ENCODE peak calls at places on chromosomes 12 and 14, in eight cellular contexts. P, B, Z, I, L, E, V and H are unnamed samples. For H3K27me3, the result is how much of the 10 kb centered on the place peaks cover.

GRCh38 chr14:103391048-103391447 is 5.8 kb downstream of the MARK3 start:
- DNase-seq in P (peak), B (peak), Z (no peak), I (peak), L (no peak), E (no peak), V (no peak), H (no peak)

GRCh38 chr14:90815817-90816662 is at the start of gene TTC7B:
- DNase-seq in P (peak), B (peak), Z (peak), I (peak), L (no peak), E (no peak), V (peak), H (no peak)

GRCh38 chr12:122951979-122952892 is 14.0 kb downstream of the ABCB9 start:
- DNase-seq in P (peak), B (peak), Z (peak), I (peak), L (no peak), E (peak), V (peak), H (peak)

GRCh38 chr14:56195727-56196126 is 77.5 kb downstream of the PELI2 start:
- DNase-seq in P (no peak), B (no peak), Z (no peak), I (peak), L (no peak), E (no peak), V (no peak), H (no peak)

GRCh38 chr12:79424109-79424721 is 266.5 kb downstream of the PAWR start:
- DNase-seq in P (no peak), B (peak), Z (no peak), I (no peak), L (peak), E (no peak), V (peak), H (no peak)

GRCh38 chr14:31252865-31253264 is 45.3 kb upstream of the HECTD1 start:
- DNase-seq in P (no peak), B (no peak), Z (no peak), I (no peak), L (no peak), E (no peak), V (no peak), H (no peak)

GRCh38 chr12:116346222-116346621 is 68.7 kb upstream of the MED13L start:
- DNase-seq in P (no peak), B (peak), Z (no peak), I (peak), L (no peak), E (no peak), V (peak), H (no peak)

GRCh38 chr12:65685514-65685913 is 138.8 kb upstream of the HMGA2 start:
- DNase-seq in P (peak), B (peak), Z (no peak), I (no peak), L (no peak), E (no peak), V (no peak), H (no peak)

GRCh38 chr12:22283508-22283907 is 51.0 kb downstream of the ST8SIA1 start:
- DNase-seq in P (peak), B (no peak), Z (no peak), I (no peak), L (no peak), E (no peak), V (no peak), H (no peak)

GRCh38 chr14:71403673-71404072 is 496.4 kb downstream of the PCNX1 start:
- DNase-seq in P (peak), B (peak), Z (no peak), I (no peak), L (no peak), E (no peak), V (no peak), H (no peak)

GRCh38 chr12:52873832-52874572 is 25.2 kb upstream of the KRT78 start:
- DNase-seq in P (peak), B (no peak), Z (peak), I (peak), L (no peak), E (peak), V (no peak), H (peak)

GRCh38 chr14:73259837-73260236 is 22.5 kb downstream of the PAPLN start:
- DNase-seq in P (no peak), B (no peak), Z (no peak), I (no peak), L (no peak), E (no peak), V (no peak), H (peak)

GRCh38 chr14:50943943-50944646 is at the start of gene PYGL:
- DNase-seq in P (peak), B (peak), Z (peak), I (peak), L (no peak), E (peak), V (peak), H (peak)

GRCh38 chr14:39500253-39500652 is 68.0 kb upstream of the FBXO33 start:
- DNase-seq in P (no peak), B (no peak), Z (no peak), I (no peak), L (no peak), E (no peak), V (no peak), H (no peak)

GRCh38 chr12:111741235-111741812 is 25.4 kb upstream of the ALDH2 start:
- DNase-seq in P (no peak), B (no peak), Z (no peak), I (peak), L (no peak), E (no peak), V (no peak), H (no peak)

GRCh38 chr12:74945771-74946198 is 263.9 kb downstream of the KCNC2 start:
- DNase-seq in P (no peak), B (no peak), Z (no peak), I (no peak), L (no peak), E (no peak), V (no peak), H (no peak)

GRCh38 chr14:69715725-69716482 is 51.0 kb upstream of the SRSF5 start:
- DNase-seq in P (no peak), B (no peak), Z (peak), I (peak), L (no peak), E (peak), V (no peak), H (no peak)

GRCh38 chr14:97602438-97603117 is 805.4 kb downstream of the VRK1 start:
- DNase-seq in P (no peak), B (no peak), Z (no peak), I (no peak), L (no peak), E (no peak), V (no peak), H (no peak)

GRCh38 chr14:72855913-72856312 is 38.0 kb downstream of the DPF3 start:
- DNase-seq in P (no peak), B (no peak), Z (no peak), I (no peak), L (no peak), E (no peak), V (no peak), H (no peak)

GRCh38 chr12:6363010-6363329 is 12.4 kb downstream of the SCNN1A start:
- DNase-seq in P (no peak), B (no peak), Z (no peak), I (no peak), L (no peak), E (no peak), V (no peak), H (no peak)

GRCh38 chr14:106218189-106218588 is 691.8 kb downstream of the TMEM121 start:
- DNase-seq in P (no peak), B (no peak), Z (no peak), I (no peak), L (no peak), E (no peak), V (no peak), H (no peak)

GRCh38 chr12:43291516-43291915 is 260.5 kb downstream of the ADAMTS20 start:
- DNase-seq in P (no peak), B (no peak), Z (no peak), I (no peak), L (no peak), E (no peak), V (no peak), H (no peak)

GRCh38 chr12:14393736-14394135 is 28.3 kb downstream of the ATF7IP start:
- DNase-seq in P (no peak), B (no peak), Z (no peak), I (no peak), L (no peak), E (no peak), V (no peak), H (no peak)

GRCh38 chr14:69882915-69883314 is 3.7 kb downstream of the SMOC1 start:
- DNase-seq in P (no peak), B (no peak), Z (no peak), I (no peak), L (no peak), E (no peak), V (no peak), H (no peak)

GRCh38 chr12:72011374-72011773 is 72.7 kb downstream of the TPH2 start:
- DNase-seq in P (no peak), B (no peak), Z (no peak), I (peak), L (no peak), E (no peak), V (no peak), H (no peak)

GRCh38 chr12:132194056-132194455 is 49.8 kb downstream of the NOC4L start:
- DNase-seq in P (peak), B (peak), Z (no peak), I (no peak), L (no peak), E (no peak), V (no peak), H (no peak)

GRCh38 chr12:131390408-131391100 is 320.3 kb upstream of the SFSWAP start:
- DNase-seq in P (peak), B (peak), Z (no peak), I (peak), L (no peak), E (no peak), V (peak), H (no peak)

DNA sequence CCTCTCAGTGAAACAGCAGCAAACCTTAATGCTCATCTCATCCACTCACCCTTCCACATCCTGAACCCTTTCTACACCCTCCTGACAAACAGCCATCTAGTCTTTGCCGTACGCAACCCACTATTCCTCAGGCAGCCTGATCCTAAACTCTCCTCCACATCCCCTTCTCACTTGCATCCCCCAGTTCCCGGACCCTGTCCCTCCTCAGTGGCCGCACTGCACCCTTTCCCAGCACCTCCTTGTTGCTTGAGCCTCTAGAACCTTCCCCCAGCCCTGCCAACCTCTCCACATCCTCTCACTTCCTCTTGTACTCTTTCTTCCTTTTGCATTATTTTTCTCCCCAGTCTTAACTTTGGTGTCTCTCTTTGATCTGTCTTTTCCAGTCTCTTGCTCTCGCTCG is 42.9 kb downstream of the IQSEC3 start:
- DNase-seq in P (no peak), B (no peak), Z (no peak), I (no peak), L (no peak), E (no peak), V (no peak), H (no peak)
- H3K27me3 ChIP-seq in P (under half), B (under half), Z (under half), I (under half), L (under half), E (under half), V (under half), H (under half)

DNA sequence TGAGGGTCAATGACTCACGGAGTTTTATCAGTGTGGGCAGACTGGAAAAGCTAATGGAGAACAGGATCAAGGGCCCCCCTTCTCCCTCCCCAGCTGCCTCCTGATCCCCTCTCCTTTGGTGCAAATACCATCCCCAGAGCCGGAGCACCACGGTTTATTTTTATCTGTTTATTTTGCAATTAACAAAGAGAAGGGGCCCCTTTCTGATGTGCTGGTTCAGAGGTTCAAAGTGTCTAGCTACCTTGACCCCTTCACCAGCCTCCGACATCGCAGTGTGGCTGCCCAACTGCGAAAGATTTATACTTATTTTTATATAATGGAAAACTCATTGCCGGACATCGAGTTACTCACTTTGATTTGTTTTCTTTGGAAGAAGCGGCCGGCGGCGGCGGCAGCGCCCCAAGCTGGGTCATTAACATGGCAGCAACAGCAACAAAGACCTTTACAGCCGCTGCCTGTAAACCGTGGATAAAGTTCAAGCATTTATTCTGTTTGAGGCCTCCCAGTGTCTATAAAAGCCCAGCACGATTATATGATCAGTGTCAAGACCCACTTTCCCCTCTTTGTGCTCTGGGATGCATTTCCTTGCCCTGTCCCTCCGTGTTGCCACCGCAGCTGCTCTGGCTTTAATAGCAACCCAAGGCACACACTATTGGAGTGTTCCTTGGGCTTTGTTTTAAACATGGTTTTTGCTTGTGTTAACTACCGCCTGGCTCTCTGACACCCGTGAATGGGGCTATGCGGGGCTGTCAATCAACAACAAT is 47.4 kb upstream of the PARP11 start:
- DNase-seq in P (no peak), B (no peak), Z (no peak), I (no peak), L (no peak), E (no peak), V (no peak), H (no peak)
- H3K27me3 ChIP-seq in P (under half), B (under half), Z (under half), I (under half), L (under half), E (under half), V (under half), H (under half)

DNA sequence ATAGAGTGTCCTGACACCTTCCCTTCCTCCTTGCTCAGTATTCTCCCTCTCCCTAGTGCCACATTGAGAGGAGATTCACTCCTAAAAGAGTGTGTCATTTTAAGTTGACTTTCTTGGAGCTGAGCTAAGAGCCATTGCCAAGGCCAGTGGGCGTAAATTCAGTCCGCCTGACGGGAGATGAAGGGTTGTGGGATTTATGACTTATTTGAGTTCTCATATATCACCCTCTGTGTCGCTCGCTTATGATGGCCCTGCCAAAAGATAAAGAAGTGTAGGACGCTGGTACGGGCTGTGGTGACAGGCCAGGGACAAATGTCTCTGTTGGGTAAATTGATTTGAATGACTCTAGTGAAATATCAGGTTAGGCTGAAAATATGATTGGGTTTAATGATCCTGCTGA is 867.4 kb downstream of the NRXN3 start:
- DNase-seq in P (no peak), B (no peak), Z (no peak), I (no peak), L (no peak), E (no peak), V (no peak), H (no peak)
- H3K27me3 ChIP-seq in P (under half), B (under half), Z (under half), I (under half), L (under half), E (under half), V (under half), H (under half)

GRCh38 chr12:54050479-54050805 is 3.2 kb upstream of the HOXC4 start:
- DNase-seq in P (no peak), B (no peak), Z (no peak), I (no peak), L (no peak), E (no peak), V (no peak), H (no peak)

GRCh38 chr12:54051916-54052744 is 1.5 kb upstream of the HOXC4 start:
- DNase-seq in P (no peak), B (no peak), Z (peak), I (no peak), L (no peak), E (no peak), V (no peak), H (no peak)

GRCh38 chr12:54049164-54049563 is 4.5 kb upstream of the HOXC4 start:
- DNase-seq in P (no peak), B (no peak), Z (no peak), I (no peak), L (no peak), E (no peak), V (no peak), H (no peak)

GRCh38 chr12:54052745-54053624 is 650 bp upstream of the HOXC4 start:
- DNase-seq in P (no peak), B (peak), Z (peak), I (no peak), L (no peak), E (no peak), V (no peak), H (no peak)

DNA sequence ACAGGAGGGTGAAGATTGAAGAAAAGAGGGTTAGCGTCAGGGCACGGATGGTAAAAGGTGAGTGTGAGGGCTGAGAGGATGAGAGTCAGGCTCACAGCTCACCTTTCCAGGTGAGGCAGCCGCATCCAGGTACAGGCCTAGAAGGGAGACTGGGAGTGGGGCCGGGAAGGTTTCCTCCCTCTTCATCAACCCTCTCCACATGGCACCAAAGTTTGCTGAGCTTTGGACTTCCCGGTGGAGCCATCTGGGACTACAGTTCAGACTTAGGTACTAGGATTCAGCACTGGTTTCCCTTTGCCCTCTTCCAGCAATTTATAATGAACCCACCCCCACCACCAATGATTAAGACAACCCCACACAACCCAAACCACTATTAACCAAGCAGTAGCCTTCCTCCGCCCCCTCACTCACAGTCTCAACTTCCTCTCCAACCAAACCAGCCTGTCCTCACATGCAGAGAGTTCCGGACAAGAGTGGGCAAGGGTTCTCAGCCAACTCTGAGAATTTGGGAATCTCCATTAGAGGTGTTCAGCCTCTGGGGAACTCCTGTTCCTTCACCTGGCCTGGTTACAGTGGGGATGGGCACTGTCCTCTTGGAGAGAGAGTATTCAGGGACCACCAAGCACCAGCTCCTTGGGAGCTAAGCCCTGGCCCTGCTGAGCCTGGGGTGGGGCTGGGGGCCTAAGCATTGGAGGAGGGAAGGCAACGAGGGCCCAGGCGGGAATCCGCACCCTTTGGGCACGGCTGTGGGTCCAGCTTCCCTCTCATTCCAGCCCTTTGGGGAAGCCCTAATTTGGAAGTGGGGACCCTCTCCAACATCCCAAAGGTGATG is 2.3 kb upstream of the HOXC4 start:
- DNase-seq in P (no peak), B (no peak), Z (peak), I (no peak), L (no peak), E (no peak), V (no peak), H (no peak)
- H3K27me3 ChIP-seq in P (half or more), B (half or more), Z (half or more), I (half or more), L (under half), E (half or more), V (half or more), H (under half)

DNA sequence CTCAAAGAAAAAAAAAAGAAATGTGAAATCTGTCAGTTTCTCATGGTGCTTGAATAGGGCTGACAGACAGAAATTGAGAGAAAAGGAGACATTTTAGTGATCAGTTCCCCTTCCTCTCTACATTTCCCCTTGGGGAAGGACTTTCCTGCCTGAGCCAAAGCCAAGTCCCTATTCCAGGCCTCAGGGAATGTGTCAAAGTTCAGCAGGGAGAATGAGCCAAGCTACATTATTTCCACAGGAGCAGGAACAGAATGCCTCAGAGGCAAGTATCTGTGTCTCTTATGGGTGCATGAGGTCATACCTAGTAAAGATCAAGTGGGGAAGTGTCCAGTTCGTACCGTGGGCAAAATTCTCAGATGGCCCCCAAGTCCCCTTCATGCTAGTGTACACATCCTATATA is 68.6 kb downstream of the IQSEC3 start:
- DNase-seq in P (no peak), B (no peak), Z (no peak), I (no peak), L (no peak), E (no peak), V (no peak), H (no peak)
- H3K27me3 ChIP-seq in P (under half), B (under half), Z (under half), I (under half), L (under half), E (under half), V (under half), H (under half)